ENCODE peak calls at places on chromosome 14, in eight cellular contexts. A is H9, B is HEK293T, W is SJSA1, Q is psoas muscle, Z is Caco-2, Y is left ventricle myocardium inferior, C is AG10803. K is an unnamed sample.

GRCh38 chr14:44982594-44982993 is 20.6 kb downstream of the TOGARAM1 start:
- DNase-seq in A (no peak), B (no peak), W (no peak), Q (no peak), Z (no peak), Y (no peak), C (no peak), K (no peak)

GRCh38 chr14:52937306-52937705 is 13.5 kb downstream of the FERMT2 start:
- DNase-seq in A (no peak), B (no peak), W (no peak), Q (no peak), Z (no peak), Y (no peak), C (no peak), K (no peak)

GRCh38 chr14:77194706-77195105 is 13.1 kb downstream of the TMEM63C start:
- DNase-seq in A (no peak), B (no peak), W (no peak), Q (no peak), Z (no peak), Y (no peak), C (no peak), K (no peak)

GRCh38 chr14:45650754-45651153 is 397.8 kb upstream of the MIS18BP1 start:
- DNase-seq in A (no peak), B (no peak), W (no peak), Q (no peak), Z (no peak), Y (no peak), C (no peak), K (no peak)

GRCh38 chr14:74619672-74620131 is 7.7 kb upstream of the LTBP2 start:
- DNase-seq in A (no peak), B (no peak), W (peak), Q (peak), Z (no peak), Y (peak), C (peak), K (peak)

GRCh38 chr14:96470331-96470730 is 31.9 kb upstream of the PAPOLA start:
- DNase-seq in A (no peak), B (no peak), W (no peak), Q (no peak), Z (no peak), Y (no peak), C (no peak), K (peak)

GRCh38 chr14:74913986-74914573 is 9.0 kb downstream of the RPS6KL1 start:
- DNase-seq in A (peak), B (peak), W (peak), Q (peak), Z (peak), Y (peak), C (peak), K (peak)

GRCh38 chr14:45201908-45202307 is 51.1 kb downstream of the MIS18BP1 start:
- DNase-seq in A (peak), B (peak), W (no peak), Q (no peak), Z (no peak), Y (no peak), C (peak), K (peak)

GRCh38 chr14:105682956-105683570 is 156.7 kb downstream of the TMEM121 start:
- DNase-seq in A (no peak), B (no peak), W (no peak), Q (no peak), Z (no peak), Y (no peak), C (no peak), K (no peak)

GRCh38 chr14:56730468-56731145 is 79.7 kb downstream of the OTX2 start:
- DNase-seq in A (peak), B (no peak), W (no peak), Q (no peak), Z (no peak), Y (no peak), C (no peak), K (no peak)

GRCh38 chr14:105897725-105898113 is 371.3 kb downstream of the TMEM121 start:
- DNase-seq in A (no peak), B (no peak), W (no peak), Q (peak), Z (no peak), Y (no peak), C (no peak), K (no peak)

GRCh38 chr14:60196291-60196690 is 31.1 kb upstream of the DHRS7 start:
- DNase-seq in A (no peak), B (no peak), W (no peak), Q (no peak), Z (no peak), Y (no peak), C (no peak), K (no peak)

GRCh38 chr14:53432378-53432802 is 279.3 kb upstream of the DDHD1 start:
- DNase-seq in A (peak), B (peak), W (peak), Q (no peak), Z (peak), Y (no peak), C (peak), K (peak)

GRCh38 chr14:21047378-21047781 is 5.2 kb downstream of the RNASE7 start:
- DNase-seq in A (no peak), B (no peak), W (no peak), Q (no peak), Z (no peak), Y (no peak), C (peak), K (no peak)

GRCh38 chr14:68137704-68138619 is 318.4 kb downstream of the RAD51B start:
- DNase-seq in A (peak), B (peak), W (peak), Q (peak), Z (peak), Y (no peak), C (peak), K (peak)

GRCh38 chr14:89187501-89187900 is 229.5 kb downstream of the FOXN3 start:
- DNase-seq in A (no peak), B (no peak), W (no peak), Q (no peak), Z (no peak), Y (no peak), C (no peak), K (no peak)